ENCODE peak calls at places on chromosome 21, in four cellular contexts. B is heart right ventricle, G is fibroblast of lung, R is adrenal gland. I is an unnamed sample. For H3K4me1, the result is how much of the 10 kb centered on the place peaks cover.

GRCh38 chr21:33350676-33351075 is 25.9 kb downstream of the IFNAR1 start:
- DNase-seq in B (no peak), G (no peak), R (no peak), I (no peak)

GRCh38 chr21:35398366-35398982 is 349.4 kb upstream of the RUNX1 start:
- DNase-seq in B (no peak), G (peak), R (no peak), I (no peak)

GRCh38 chr21:34517491-34518245 is 5.7 kb upstream of the KCNE1 start:
- DNase-seq in B (no peak), G (no peak), R (no peak), I (peak)

GRCh38 chr21:33369586-33369985 is 33.6 kb upstream of the IFNGR2 start:
- DNase-seq in B (no peak), G (no peak), R (no peak), I (no peak)

GRCh38 chr21:36117276-36117675 is 17.6 kb upstream of the CBR3 start:
- DNase-seq in B (no peak), G (no peak), R (no peak), I (no peak)

GRCh38 chr21:27564684-27565280 is 597.9 kb upstream of the ADAMTS5 start:
- DNase-seq in B (peak), G (peak), R (peak), I (peak)

GRCh38 chr21:36705679-36706481 is 7.0 kb downstream of the SIM2 start:
- DNase-seq in B (no peak), G (no peak), R (no peak), I (no peak)

GRCh38 chr21:32549861-32550260 is 35.5 kb downstream of the TCP10L start:
- DNase-seq in B (no peak), G (no peak), R (no peak), I (no peak)

GRCh38 chr21:32572574-32573420 is 12.5 kb downstream of the TCP10L start:
- DNase-seq in B (no peak), G (no peak), R (no peak), I (peak)

GRCh38 chr21:45098867-45099266 is 24.5 kb downstream of the ADARB1 start:
- DNase-seq in B (no peak), G (no peak), R (no peak), I (peak)

GRCh38 chr21:37412603-37413360 is 46.2 kb downstream of the DYRK1A start:
- DNase-seq in B (no peak), G (peak), R (no peak), I (no peak)

GRCh38 chr21:33487996-33488395 is 3.5 kb downstream of the DNAJC28 start:
- DNase-seq in B (no peak), G (no peak), R (no peak), I (no peak)

GRCh38 chr21:22120616-22121266 is 1122.5 kb downstream of the NCAM2 start:
- DNase-seq in B (no peak), G (no peak), R (no peak), I (no peak)

GRCh38 chr21:28496517-28496916 is 496.2 kb downstream of the LTN1 start:
- DNase-seq in B (no peak), G (no peak), R (no peak), I (no peak)

GRCh38 chr21:41765393-41765950 is 1.4 kb downstream of the RIPK4 start:
- DNase-seq in B (no peak), G (no peak), R (no peak), I (no peak)
- H3K4me3 ChIP-seq in B (no peak), G (no peak), R (no peak), I (peak)

DNA sequence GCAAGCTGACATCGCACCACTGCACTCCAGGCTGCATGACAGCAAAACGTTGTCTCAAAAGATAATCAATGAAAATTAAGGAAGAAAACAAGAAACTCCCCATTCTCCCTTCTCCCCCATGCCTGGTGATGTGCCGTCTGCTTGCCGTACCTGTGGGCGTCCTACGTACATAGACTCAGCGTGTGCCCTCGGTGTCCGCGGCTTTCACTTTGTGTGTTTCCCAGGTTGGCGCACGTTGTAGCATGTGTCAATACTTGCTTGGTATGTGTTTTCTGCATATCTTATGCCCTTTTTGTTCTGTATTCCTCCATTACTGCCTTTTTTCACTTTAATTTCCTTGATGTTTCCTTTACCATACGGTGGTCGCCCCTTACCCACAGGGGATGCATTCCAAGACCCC is 53.8 kb downstream of the PCNT start:
- DNase-seq in B (no peak), G (no peak), R (no peak), I (no peak)
- H3K4me1 ChIP-seq in B (under half), G (under half), R (under half), I (under half)

DNA sequence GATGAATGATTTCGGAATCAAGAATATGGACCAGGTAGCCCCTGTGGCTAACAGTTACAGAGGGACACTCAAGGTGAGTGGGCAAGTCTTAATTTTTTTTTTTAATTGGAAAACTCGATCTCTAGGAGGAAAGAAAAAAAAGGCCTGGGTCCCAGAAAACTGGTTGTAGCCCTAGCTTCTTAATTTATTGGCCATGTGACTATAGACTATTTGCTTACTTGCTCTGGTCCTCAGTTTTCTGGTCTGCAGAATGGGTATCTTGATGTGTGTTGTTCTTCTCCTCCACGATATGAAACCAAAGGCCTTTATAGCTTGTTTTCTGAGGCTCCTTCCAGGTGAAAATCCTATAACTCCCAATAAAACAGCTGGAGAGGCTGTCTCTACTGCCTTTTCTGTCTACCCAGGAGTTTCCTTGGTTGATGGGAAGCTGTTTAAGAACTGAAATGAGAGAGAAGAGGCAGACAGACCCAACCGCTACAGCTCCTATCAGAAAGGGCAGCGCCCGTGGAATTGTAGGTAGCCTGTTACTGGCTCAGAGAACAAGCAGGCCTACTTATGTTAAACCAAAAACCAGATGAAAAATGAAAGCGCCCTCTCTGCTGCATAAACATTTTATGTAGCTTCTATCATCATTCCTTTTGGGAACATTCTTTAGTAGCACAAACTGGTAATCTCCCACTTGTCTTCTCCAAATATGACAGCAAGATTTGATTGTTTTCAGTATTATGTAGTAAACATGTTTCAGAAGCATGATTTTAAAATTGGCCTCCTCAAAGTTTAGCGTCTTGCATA is 4.5 kb downstream of the ETS2 start:
- DNase-seq in B (no peak), G (no peak), R (no peak), I (no peak)
- H3K27ac ChIP-seq in B (peak), G (peak), R (peak), I (peak)

GRCh38 chr21:15659768-15660423 is 69.9 kb upstream of the USP25 start:
- DNase-seq in B (no peak), G (no peak), R (no peak), I (peak)

GRCh38 chr21:15660424-15660805 is 69.4 kb upstream of the USP25 start:
- DNase-seq in B (no peak), G (no peak), R (no peak), I (no peak)
- H3K4me3 ChIP-seq in B (no peak), G (no peak), R (no peak), I (no peak)